ENCODE peak calls at places on chromosomes 2 and 18, in five cellular contexts. One of them, this sample, is unnamed.

GRCh38 chr18:24560511-24560981 is 100.1 kb downstream of the HRH4 start:
- DNase-seq in mammary epithelial cell: peak; percentile 74
- DNase-seq in fibroblast of lung: no peak
- DNase-seq in H1: no peak
- DNase-seq in GM23248: no peak
- DNase-seq in this sample: peak; percentile 27

GRCh38 chr18:75544496-75544895 is 117.0 kb upstream of the SMIM21 start:
- DNase-seq in mammary epithelial cell: peak; percentile 61
- DNase-seq in fibroblast of lung: no peak
- DNase-seq in H1: no peak
- DNase-seq in GM23248: peak; percentile 85
- DNase-seq in this sample: peak; percentile 81

GRCh38 chr2:100234141-100234540 is 88.2 kb downstream of the LONRF2 start:
- DNase-seq in mammary epithelial cell: no peak
- DNase-seq in fibroblast of lung: no peak
- DNase-seq in H1: no peak
- DNase-seq in GM23248: peak; percentile 42
- DNase-seq in this sample: peak; percentile 84

GRCh38 chr18:40897884-40898283 is 1057.2 kb upstream of the PIK3C3 start:
- DNase-seq in mammary epithelial cell: no peak
- DNase-seq in fibroblast of lung: no peak
- DNase-seq in H1: no peak
- DNase-seq in GM23248: no peak
- DNase-seq in this sample: no peak

GRCh38 chr2:8750221-8750620 is 68.4 kb downstream of the ID2 start:
- DNase-seq in mammary epithelial cell: no peak
- DNase-seq in fibroblast of lung: no peak
- DNase-seq in H1: no peak
- DNase-seq in GM23248: peak; percentile 20
- DNase-seq in this sample: peak; percentile 41

GRCh38 chr2:127626917-127627739 is 18.8 kb upstream of the GPR17 start:
- DNase-seq in mammary epithelial cell: no peak
- DNase-seq in fibroblast of lung: no peak
- DNase-seq in H1: no peak
- DNase-seq in GM23248: no peak
- DNase-seq in this sample: no peak

GRCh38 chr2:240820607-240821428 is 799 bp upstream of the KIF1A start:
- DNase-seq in mammary epithelial cell: no peak
- DNase-seq in fibroblast of lung: no peak
- DNase-seq in H1: peak; percentile 85
- DNase-seq in GM23248: no peak
- DNase-seq in this sample: no peak

GRCh38 chr2:109200616-109201464 is 71.8 kb downstream of the SH3RF3 start:
- DNase-seq in mammary epithelial cell: no peak
- DNase-seq in fibroblast of lung: no peak
- DNase-seq in H1: no peak
- DNase-seq in GM23248: no peak
- DNase-seq in this sample: no peak

GRCh38 chr2:172082944-172083718 is 2.2 kb upstream of the DLX1 start:
- DNase-seq in mammary epithelial cell: no peak
- DNase-seq in fibroblast of lung: no peak
- DNase-seq in H1: peak; percentile 71
- DNase-seq in GM23248: peak; percentile 38
- DNase-seq in this sample: no peak

GRCh38 chr2:26394694-26395093 is 7.0 kb upstream of the DRC1 start:
- DNase-seq in mammary epithelial cell: no peak
- DNase-seq in fibroblast of lung: peak; percentile 14
- DNase-seq in H1: no peak
- DNase-seq in GM23248: no peak
- DNase-seq in this sample: peak; percentile 26

GRCh38 chr2:23385748-23386421 is 906 bp downstream of the KLHL29 start:
- DNase-seq in mammary epithelial cell: peak; percentile 17
- DNase-seq in fibroblast of lung: no peak
- DNase-seq in H1: no peak
- DNase-seq in GM23248: peak; percentile 73
- DNase-seq in this sample: no peak

GRCh38 chr18:56233595-56233994 is 404.8 kb downstream of the TXNL1 start:
- DNase-seq in mammary epithelial cell: peak; percentile 79
- DNase-seq in fibroblast of lung: peak; percentile 88
- DNase-seq in H1: no peak
- DNase-seq in GM23248: peak; percentile 93
- DNase-seq in this sample: peak; percentile 85

GRCh38 chr18:31508781-31509180 is 10.8 kb downstream of the DSG2 start:
- DNase-seq in mammary epithelial cell: peak; percentile 57
- DNase-seq in fibroblast of lung: no peak
- DNase-seq in H1: no peak
- DNase-seq in GM23248: no peak
- DNase-seq in this sample: peak; percentile 40

GRCh38 chr2:208399201-208399600 is 7.4 kb upstream of the PTH2R start:
- DNase-seq in mammary epithelial cell: no peak
- DNase-seq in fibroblast of lung: no peak
- DNase-seq in H1: no peak
- DNase-seq in GM23248: no peak
- DNase-seq in this sample: no peak

GRCh38 chr2:75381032-75381431 is 179.7 kb downstream of the EVA1A start:
- DNase-seq in mammary epithelial cell: no peak
- DNase-seq in fibroblast of lung: no peak
- DNase-seq in H1: no peak
- DNase-seq in GM23248: no peak
- DNase-seq in this sample: no peak

GRCh38 chr18:67151366-67151765 is 365.2 kb downstream of the DSEL start:
- DNase-seq in mammary epithelial cell: no peak
- DNase-seq in fibroblast of lung: no peak
- DNase-seq in H1: no peak
- DNase-seq in GM23248: no peak
- DNase-seq in this sample: no peak

GRCh38 chr2:15094161-15094560 is 461.6 kb downstream of the LRATD1 start:
- DNase-seq in mammary epithelial cell: no peak
- DNase-seq in fibroblast of lung: no peak
- DNase-seq in H1: no peak
- DNase-seq in GM23248: no peak
- DNase-seq in this sample: no peak

GRCh38 chr2:168809537-168809936 is 7.1 kb downstream of the NOSTRIN start:
- DNase-seq in mammary epithelial cell: no peak
- DNase-seq in fibroblast of lung: no peak
- DNase-seq in H1: no peak
- DNase-seq in GM23248: no peak
- DNase-seq in this sample: no peak

GRCh38 chr18:76573325-76574025 is 78.4 kb upstream of the ZNF516 start:
- DNase-seq in mammary epithelial cell: peak; percentile 87
- DNase-seq in fibroblast of lung: peak; percentile 57
- DNase-seq in H1: no peak
- DNase-seq in GM23248: peak; percentile 87
- DNase-seq in this sample: peak; percentile 68

GRCh38 chr2:49832555-49832954 is 678.2 kb upstream of the FSHR start:
- DNase-seq in mammary epithelial cell: no peak
- DNase-seq in fibroblast of lung: no peak
- DNase-seq in H1: no peak
- DNase-seq in GM23248: no peak
- DNase-seq in this sample: no peak

GRCh38 chr2:171042253-171042969 is 113.4 kb downstream of the GORASP2 start:
- DNase-seq in mammary epithelial cell: no peak
- DNase-seq in fibroblast of lung: no peak
- DNase-seq in H1: no peak
- DNase-seq in GM23248: no peak
- DNase-seq in this sample: no peak

GRCh38 chr2:100213595-100213994 is 71.2 kb upstream of the AFF3 start:
- DNase-seq in mammary epithelial cell: no peak
- DNase-seq in fibroblast of lung: no peak
- DNase-seq in H1: no peak
- DNase-seq in GM23248: no peak
- DNase-seq in this sample: no peak

GRCh38 chr2:127023504-127023903 is 83.5 kb downstream of the BIN1 start:
- DNase-seq in mammary epithelial cell: no peak
- DNase-seq in fibroblast of lung: no peak
- DNase-seq in H1: peak; percentile 31
- DNase-seq in GM23248: no peak
- DNase-seq in this sample: no peak

GRCh38 chr2:96430394-96430988 is 74.7 kb downstream of the NEURL3 start:
- DNase-seq in mammary epithelial cell: no peak
- DNase-seq in fibroblast of lung: no peak
- DNase-seq in H1: no peak
- DNase-seq in GM23248: no peak
- DNase-seq in this sample: no peak

GRCh38 chr2:183614797-183615429 is 490.7 kb downstream of the NUP35 start:
- DNase-seq in mammary epithelial cell: no peak
- DNase-seq in fibroblast of lung: no peak
- DNase-seq in H1: no peak
- DNase-seq in GM23248: no peak
- DNase-seq in this sample: peak; percentile 7

GRCh38 chr2:15648593-15649525 is 57.2 kb downstream of the DDX1 start:
- DNase-seq in mammary epithelial cell: no peak
- DNase-seq in fibroblast of lung: no peak
- DNase-seq in H1: peak; percentile 33
- DNase-seq in GM23248: no peak
- DNase-seq in this sample: no peak

GRCh38 chr2:163571423-163572102 is 164.2 kb downstream of the FIGN start:
- DNase-seq in mammary epithelial cell: no peak
- DNase-seq in fibroblast of lung: no peak
- DNase-seq in H1: no peak
- DNase-seq in GM23248: no peak
- DNase-seq in this sample: no peak

GRCh38 chr2:7672027-7672684 is 754.9 kb downstream of the RNF144A start:
- DNase-seq in mammary epithelial cell: peak; percentile 24
- DNase-seq in fibroblast of lung: peak; percentile 67
- DNase-seq in H1: peak; percentile 96
- DNase-seq in GM23248: peak; percentile 8
- DNase-seq in this sample: no peak

GRCh38 chr2:24909555-24910177 is 10.4 kb downstream of the ADCY3 start:
- DNase-seq in mammary epithelial cell: no peak
- DNase-seq in fibroblast of lung: no peak
- DNase-seq in H1: no peak
- DNase-seq in GM23248: peak; percentile 48
- DNase-seq in this sample: peak; percentile 67
- H3K79me2 ChIP-seq in mammary epithelial cell: peaks cover 24% of the 10 kb centered on the region
- H3K79me2 ChIP-seq in fibroblast of lung: no peaks in the 10 kb centered on the region
- H3K79me2 ChIP-seq in H1: no peaks in the 10 kb centered on the region
- H3K79me2 ChIP-seq in GM23248: peaks cover 3% of the 10 kb centered on the region
- H3K79me2 ChIP-seq in this sample: no peaks in the 10 kb centered on the region

GRCh38 chr2:230774348-230774951 is 61.8 kb downstream of the CAB39 start:
- DNase-seq in mammary epithelial cell: peak; percentile 75
- DNase-seq in fibroblast of lung: peak; percentile 94
- DNase-seq in H1: no peak
- DNase-seq in GM23248: peak; percentile 93
- DNase-seq in this sample: peak; percentile 87

GRCh38 chr2:230778350-230779140 is 65.9 kb downstream of the CAB39 start:
- DNase-seq in mammary epithelial cell: no peak
- DNase-seq in fibroblast of lung: peak; percentile 42
- DNase-seq in H1: no peak
- DNase-seq in GM23248: peak; percentile 45
- DNase-seq in this sample: peak; percentile 84

GRCh38 chr2:230777681-230778080 is 65.0 kb downstream of the CAB39 start:
- DNase-seq in mammary epithelial cell: peak; percentile 79
- DNase-seq in fibroblast of lung: no peak
- DNase-seq in H1: no peak
- DNase-seq in GM23248: peak; percentile 55
- DNase-seq in this sample: peak; percentile 56

GRCh38 chr2:230773039-230773773 is 60.6 kb downstream of the CAB39 start:
- DNase-seq in mammary epithelial cell: no peak
- DNase-seq in fibroblast of lung: no peak
- DNase-seq in H1: no peak
- DNase-seq in GM23248: no peak
- DNase-seq in this sample: no peak

GRCh38 chr2:230775737-230776136 is 63.1 kb downstream of the CAB39 start:
- DNase-seq in mammary epithelial cell: no peak
- DNase-seq in fibroblast of lung: no peak
- DNase-seq in H1: no peak
- DNase-seq in GM23248: no peak
- DNase-seq in this sample: no peak
- H3K79me2 ChIP-seq in mammary epithelial cell: peaks cover 89% of the 10 kb centered on the region
- H3K79me2 ChIP-seq in fibroblast of lung: peaks cover 49% of the 10 kb centered on the region
- H3K79me2 ChIP-seq in H1: no peaks in the 10 kb centered on the region
- H3K79me2 ChIP-seq in GM23248: peaks cover 94% of the 10 kb centered on the region
- H3K79me2 ChIP-seq in this sample: peaks cover 84% of the 10 kb centered on the region

GRCh38 chr2:152500777-152501176 is 165.8 kb downstream of the FMNL2 start:
- DNase-seq in mammary epithelial cell: no peak
- DNase-seq in fibroblast of lung: no peak
- DNase-seq in H1: no peak
- DNase-seq in GM23248: no peak
- DNase-seq in this sample: no peak

GRCh38 chr2:152500336-152500735 is 165.4 kb downstream of the FMNL2 start:
- DNase-seq in mammary epithelial cell: no peak
- DNase-seq in fibroblast of lung: no peak
- DNase-seq in H1: no peak
- DNase-seq in GM23248: no peak
- DNase-seq in this sample: no peak

GRCh38 chr2:152497481-152498052 is 162.6 kb downstream of the FMNL2 start:
- DNase-seq in mammary epithelial cell: peak; percentile 96
- DNase-seq in fibroblast of lung: peak; percentile 37
- DNase-seq in H1: no peak
- DNase-seq in GM23248: no peak
- DNase-seq in this sample: peak; percentile 95

GRCh38 chr2:152499411-152499810 is 164.4 kb downstream of the FMNL2 start:
- DNase-seq in mammary epithelial cell: no peak
- DNase-seq in fibroblast of lung: no peak
- DNase-seq in H1: no peak
- DNase-seq in GM23248: peak; percentile 22
- DNase-seq in this sample: no peak

DNA sequence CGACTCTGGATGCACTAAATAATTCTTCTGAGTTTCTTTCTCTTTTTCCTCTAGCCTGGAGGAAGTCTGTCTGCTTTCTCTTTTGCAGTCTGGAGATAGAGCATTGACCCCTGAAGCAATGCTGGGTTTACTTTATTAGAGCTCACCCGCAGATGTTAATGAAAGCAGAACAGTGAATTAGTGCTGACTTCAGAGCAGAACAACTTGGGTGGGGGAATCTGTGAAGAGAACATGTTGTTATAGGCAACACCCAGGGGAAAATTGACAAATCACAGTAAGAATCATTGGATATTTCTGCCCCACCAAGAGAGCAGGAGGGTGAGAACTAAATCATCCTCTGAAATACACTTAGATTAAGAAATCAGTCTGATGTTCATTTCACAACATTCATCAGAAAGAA is 164.9 kb downstream of the FMNL2 start:
- DNase-seq in mammary epithelial cell: no peak
- DNase-seq in fibroblast of lung: peak; percentile 80
- DNase-seq in H1: no peak
- DNase-seq in GM23248: peak; percentile 49
- DNase-seq in this sample: peak; percentile 36
- H3K79me2 ChIP-seq in mammary epithelial cell: peaks cover 97% of the 10 kb centered on the region
- H3K79me2 ChIP-seq in fibroblast of lung: peaks cover 5% of the 10 kb centered on the region
- H3K79me2 ChIP-seq in H1: peaks cover 3% of the 10 kb centered on the region
- H3K79me2 ChIP-seq in GM23248: peaks cover 86% of the 10 kb centered on the region
- H3K79me2 ChIP-seq in this sample: peaks cover 38% of the 10 kb centered on the region

DNA sequence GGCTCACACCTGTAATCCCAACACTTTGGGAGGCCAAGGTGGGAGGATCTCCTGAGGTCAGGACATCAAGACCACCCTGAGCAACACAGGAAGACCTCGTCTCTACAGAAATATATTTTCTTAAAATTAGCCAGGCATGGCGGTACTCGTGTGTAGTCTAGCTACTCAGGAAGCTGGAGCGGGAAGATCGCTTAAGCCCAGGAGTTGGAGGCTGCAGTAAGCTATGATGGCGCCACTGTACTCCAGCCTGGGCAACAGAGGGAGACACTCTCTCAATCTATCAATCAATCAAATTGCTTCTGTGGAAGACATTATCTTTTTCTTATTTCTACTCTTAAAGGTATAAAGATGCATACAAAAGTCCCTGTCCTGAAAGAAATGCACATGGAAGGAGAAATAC is 11.3 kb downstream of the FEZ2 start:
- DNase-seq in mammary epithelial cell: no peak
- DNase-seq in fibroblast of lung: no peak
- DNase-seq in H1: no peak
- DNase-seq in GM23248: no peak
- DNase-seq in this sample: no peak
- H3K79me2 ChIP-seq in mammary epithelial cell: peaks cover 51% of the 10 kb centered on the region
- H3K79me2 ChIP-seq in fibroblast of lung: peaks cover 33% of the 10 kb centered on the region
- H3K79me2 ChIP-seq in H1: no peaks in the 10 kb centered on the region
- H3K79me2 ChIP-seq in GM23248: peaks cover 100% of the 10 kb centered on the region
- H3K79me2 ChIP-seq in this sample: peaks cover 72% of the 10 kb centered on the region